ENCODE peak calls at places on chromosomes 5 and 9, in eight cellular contexts. One of them, this sample, is unnamed.

GRCh38 chr5:132210944-132211343 is 16.7 kb downstream of the P4HA2 start:
- DNase-seq in amniotic stem cell: no peak
- DNase-seq in substantia nigra: no peak
- DNase-seq in activated gamma-delta T cell treated with anti-CD3 and anti-CD28 coated beads, Interleukin-2, amount 50 U/mL, for 16 hours: no peak
- DNase-seq in GM06990: no peak
- DNase-seq in stimulated activated CD8-positive, alpha-beta memory T cell treated with anti-CD3 and anti-CD28 coated beads, Interleukin-12 subunit alpha, Interleukin-12 subunit beta, amount 100 ng/mL, for 1 hour: no peak
- DNase-seq in activated CD8-positive, alpha-beta memory T cell treated with anti-CD3 and anti-CD28 coated beads, Interleukin-2, amount 50 U/mL, for 4 hours: no peak
- DNase-seq in iPS DF 19.7: no peak
- DNase-seq in this sample: no peak

GRCh38 chr9:126517751-126518261 is 95.9 kb upstream of the LMX1B start:
- DNase-seq in amniotic stem cell: no peak
- DNase-seq in substantia nigra: no peak
- DNase-seq in iPS DF 19.7: no peak
- DNase-seq in activated CD8-positive, alpha-beta memory T cell treated with anti-CD3 and anti-CD28 coated beads, Interleukin-2, amount 50 U/mL, for 4 hours: no peak
- DNase-seq in GM06990: no peak
- DNase-seq in stimulated activated CD8-positive, alpha-beta memory T cell treated with anti-CD3 and anti-CD28 coated beads, Interleukin-12 subunit alpha, Interleukin-12 subunit beta, amount 100 ng/mL, for 1 hour: no peak
- DNase-seq in activated gamma-delta T cell treated with anti-CD3 and anti-CD28 coated beads, Interleukin-2, amount 50 U/mL, for 16 hours: no peak
- DNase-seq in this sample: no peak

GRCh38 chr5:141359790-141360426 is at the start of gene PCDHGB2:
- DNase-seq in substantia nigra: no peak
- DNase-seq in activated CD8-positive, alpha-beta memory T cell treated with anti-CD3 and anti-CD28 coated beads, Interleukin-2, amount 50 U/mL, for 4 hours: no peak
- DNase-seq in iPS DF 19.7: no peak
- DNase-seq in amniotic stem cell: no peak
- DNase-seq in GM06990: peak
- DNase-seq in stimulated activated CD8-positive, alpha-beta memory T cell treated with anti-CD3 and anti-CD28 coated beads, Interleukin-12 subunit alpha, Interleukin-12 subunit beta, amount 100 ng/mL, for 1 hour: no peak
- DNase-seq in activated gamma-delta T cell treated with anti-CD3 and anti-CD28 coated beads, Interleukin-2, amount 50 U/mL, for 16 hours: no peak
- DNase-seq in this sample: no peak

GRCh38 chr5:65279603-65280002 is 202.1 kb downstream of the ADAMTS6 start:
- DNase-seq in iPS DF 19.7: no peak
- DNase-seq in GM06990: no peak
- DNase-seq in activated CD8-positive, alpha-beta memory T cell treated with anti-CD3 and anti-CD28 coated beads, Interleukin-2, amount 50 U/mL, for 4 hours: no peak
- DNase-seq in stimulated activated CD8-positive, alpha-beta memory T cell treated with anti-CD3 and anti-CD28 coated beads, Interleukin-12 subunit alpha, Interleukin-12 subunit beta, amount 100 ng/mL, for 1 hour: no peak
- DNase-seq in substantia nigra: no peak
- DNase-seq in amniotic stem cell: no peak
- DNase-seq in activated gamma-delta T cell treated with anti-CD3 and anti-CD28 coated beads, Interleukin-2, amount 50 U/mL, for 16 hours: no peak
- DNase-seq in this sample: no peak

GRCh38 chr5:95768731-95769130 is 37.6 kb downstream of the RHOBTB3 start:
- DNase-seq in activated gamma-delta T cell treated with anti-CD3 and anti-CD28 coated beads, Interleukin-2, amount 50 U/mL, for 16 hours: no peak
- DNase-seq in GM06990: no peak
- DNase-seq in substantia nigra: no peak
- DNase-seq in activated CD8-positive, alpha-beta memory T cell treated with anti-CD3 and anti-CD28 coated beads, Interleukin-2, amount 50 U/mL, for 4 hours: no peak
- DNase-seq in stimulated activated CD8-positive, alpha-beta memory T cell treated with anti-CD3 and anti-CD28 coated beads, Interleukin-12 subunit alpha, Interleukin-12 subunit beta, amount 100 ng/mL, for 1 hour: no peak
- DNase-seq in iPS DF 19.7: no peak
- DNase-seq in amniotic stem cell: no peak
- DNase-seq in this sample: no peak

GRCh38 chr9:122642226-122642625 is 15.2 kb downstream of the OR1B1 start:
- DNase-seq in stimulated activated CD8-positive, alpha-beta memory T cell treated with anti-CD3 and anti-CD28 coated beads, Interleukin-12 subunit alpha, Interleukin-12 subunit beta, amount 100 ng/mL, for 1 hour: no peak
- DNase-seq in amniotic stem cell: no peak
- DNase-seq in GM06990: no peak
- DNase-seq in substantia nigra: no peak
- DNase-seq in iPS DF 19.7: no peak
- DNase-seq in activated gamma-delta T cell treated with anti-CD3 and anti-CD28 coated beads, Interleukin-2, amount 50 U/mL, for 16 hours: no peak
- DNase-seq in activated CD8-positive, alpha-beta memory T cell treated with anti-CD3 and anti-CD28 coated beads, Interleukin-2, amount 50 U/mL, for 4 hours: no peak
- DNase-seq in this sample: no peak

GRCh38 chr5:169006878-169007790 is 293.8 kb downstream of the SLIT3 start:
- DNase-seq in GM06990: no peak
- DNase-seq in activated CD8-positive, alpha-beta memory T cell treated with anti-CD3 and anti-CD28 coated beads, Interleukin-2, amount 50 U/mL, for 4 hours: no peak
- DNase-seq in substantia nigra: no peak
- DNase-seq in stimulated activated CD8-positive, alpha-beta memory T cell treated with anti-CD3 and anti-CD28 coated beads, Interleukin-12 subunit alpha, Interleukin-12 subunit beta, amount 100 ng/mL, for 1 hour: no peak
- DNase-seq in activated gamma-delta T cell treated with anti-CD3 and anti-CD28 coated beads, Interleukin-2, amount 50 U/mL, for 16 hours: no peak
- DNase-seq in amniotic stem cell: no peak
- DNase-seq in iPS DF 19.7: no peak
- DNase-seq in this sample: no peak

GRCh38 chr9:123302348-123303214 is 34.2 kb upstream of the STRBP start:
- DNase-seq in amniotic stem cell: no peak
- DNase-seq in substantia nigra: no peak
- DNase-seq in activated gamma-delta T cell treated with anti-CD3 and anti-CD28 coated beads, Interleukin-2, amount 50 U/mL, for 16 hours: no peak
- DNase-seq in stimulated activated CD8-positive, alpha-beta memory T cell treated with anti-CD3 and anti-CD28 coated beads, Interleukin-12 subunit alpha, Interleukin-12 subunit beta, amount 100 ng/mL, for 1 hour: no peak
- DNase-seq in activated CD8-positive, alpha-beta memory T cell treated with anti-CD3 and anti-CD28 coated beads, Interleukin-2, amount 50 U/mL, for 4 hours: no peak
- DNase-seq in iPS DF 19.7: no peak
- DNase-seq in GM06990: no peak
- DNase-seq in this sample: no peak

GRCh38 chr9:90629354-90629753 is 13.3 kb downstream of the DIRAS2 start:
- DNase-seq in iPS DF 19.7: no peak
- DNase-seq in activated CD8-positive, alpha-beta memory T cell treated with anti-CD3 and anti-CD28 coated beads, Interleukin-2, amount 50 U/mL, for 4 hours: no peak
- DNase-seq in substantia nigra: no peak
- DNase-seq in amniotic stem cell: no peak
- DNase-seq in activated gamma-delta T cell treated with anti-CD3 and anti-CD28 coated beads, Interleukin-2, amount 50 U/mL, for 16 hours: no peak
- DNase-seq in GM06990: no peak
- DNase-seq in stimulated activated CD8-positive, alpha-beta memory T cell treated with anti-CD3 and anti-CD28 coated beads, Interleukin-12 subunit alpha, Interleukin-12 subunit beta, amount 100 ng/mL, for 1 hour: no peak
- DNase-seq in this sample: no peak

GRCh38 chr5:150209020-150209635 is 19.3 kb downstream of the SLC6A7 start:
- DNase-seq in activated CD8-positive, alpha-beta memory T cell treated with anti-CD3 and anti-CD28 coated beads, Interleukin-2, amount 50 U/mL, for 4 hours: peak
- DNase-seq in stimulated activated CD8-positive, alpha-beta memory T cell treated with anti-CD3 and anti-CD28 coated beads, Interleukin-12 subunit alpha, Interleukin-12 subunit beta, amount 100 ng/mL, for 1 hour: peak
- DNase-seq in amniotic stem cell: no peak
- DNase-seq in iPS DF 19.7: no peak
- DNase-seq in substantia nigra: peak
- DNase-seq in activated gamma-delta T cell treated with anti-CD3 and anti-CD28 coated beads, Interleukin-2, amount 50 U/mL, for 16 hours: peak
- DNase-seq in GM06990: no peak
- DNase-seq in this sample: no peak

GRCh38 chr9:89799221-89799620 is 194.4 kb downstream of the GADD45G start:
- DNase-seq in substantia nigra: no peak
- DNase-seq in GM06990: no peak
- DNase-seq in activated gamma-delta T cell treated with anti-CD3 and anti-CD28 coated beads, Interleukin-2, amount 50 U/mL, for 16 hours: no peak
- DNase-seq in iPS DF 19.7: no peak
- DNase-seq in stimulated activated CD8-positive, alpha-beta memory T cell treated with anti-CD3 and anti-CD28 coated beads, Interleukin-12 subunit alpha, Interleukin-12 subunit beta, amount 100 ng/mL, for 1 hour: no peak
- DNase-seq in activated CD8-positive, alpha-beta memory T cell treated with anti-CD3 and anti-CD28 coated beads, Interleukin-2, amount 50 U/mL, for 4 hours: no peak
- DNase-seq in amniotic stem cell: no peak
- DNase-seq in this sample: no peak

GRCh38 chr9:93500571-93501298 is 47.4 kb upstream of the FAM120AOS start:
- DNase-seq in stimulated activated CD8-positive, alpha-beta memory T cell treated with anti-CD3 and anti-CD28 coated beads, Interleukin-12 subunit alpha, Interleukin-12 subunit beta, amount 100 ng/mL, for 1 hour: no peak
- DNase-seq in amniotic stem cell: no peak
- DNase-seq in iPS DF 19.7: no peak
- DNase-seq in activated gamma-delta T cell treated with anti-CD3 and anti-CD28 coated beads, Interleukin-2, amount 50 U/mL, for 16 hours: no peak
- DNase-seq in activated CD8-positive, alpha-beta memory T cell treated with anti-CD3 and anti-CD28 coated beads, Interleukin-2, amount 50 U/mL, for 4 hours: no peak
- DNase-seq in GM06990: no peak
- DNase-seq in substantia nigra: no peak
- DNase-seq in this sample: no peak

GRCh38 chr5:91223886-91224285 is 159.2 kb downstream of the ARRDC3 start:
- DNase-seq in amniotic stem cell: no peak
- DNase-seq in activated CD8-positive, alpha-beta memory T cell treated with anti-CD3 and anti-CD28 coated beads, Interleukin-2, amount 50 U/mL, for 4 hours: no peak
- DNase-seq in activated gamma-delta T cell treated with anti-CD3 and anti-CD28 coated beads, Interleukin-2, amount 50 U/mL, for 16 hours: no peak
- DNase-seq in GM06990: no peak
- DNase-seq in substantia nigra: no peak
- DNase-seq in stimulated activated CD8-positive, alpha-beta memory T cell treated with anti-CD3 and anti-CD28 coated beads, Interleukin-12 subunit alpha, Interleukin-12 subunit beta, amount 100 ng/mL, for 1 hour: no peak
- DNase-seq in iPS DF 19.7: no peak
- DNase-seq in this sample: no peak

GRCh38 chr5:107400328-107400727 is 270.4 kb downstream of the EFNA5 start:
- DNase-seq in stimulated activated CD8-positive, alpha-beta memory T cell treated with anti-CD3 and anti-CD28 coated beads, Interleukin-12 subunit alpha, Interleukin-12 subunit beta, amount 100 ng/mL, for 1 hour: no peak
- DNase-seq in iPS DF 19.7: no peak
- DNase-seq in amniotic stem cell: no peak
- DNase-seq in GM06990: no peak
- DNase-seq in activated gamma-delta T cell treated with anti-CD3 and anti-CD28 coated beads, Interleukin-2, amount 50 U/mL, for 16 hours: no peak
- DNase-seq in activated CD8-positive, alpha-beta memory T cell treated with anti-CD3 and anti-CD28 coated beads, Interleukin-2, amount 50 U/mL, for 4 hours: no peak
- DNase-seq in substantia nigra: no peak
- DNase-seq in this sample: no peak

GRCh38 chr9:34985311-34985899 is 4.1 kb upstream of the DNAJB5 start:
- DNase-seq in substantia nigra: peak
- DNase-seq in activated gamma-delta T cell treated with anti-CD3 and anti-CD28 coated beads, Interleukin-2, amount 50 U/mL, for 16 hours: peak
- DNase-seq in stimulated activated CD8-positive, alpha-beta memory T cell treated with anti-CD3 and anti-CD28 coated beads, Interleukin-12 subunit alpha, Interleukin-12 subunit beta, amount 100 ng/mL, for 1 hour: peak
- DNase-seq in activated CD8-positive, alpha-beta memory T cell treated with anti-CD3 and anti-CD28 coated beads, Interleukin-2, amount 50 U/mL, for 4 hours: peak
- DNase-seq in amniotic stem cell: no peak
- DNase-seq in iPS DF 19.7: no peak
- DNase-seq in GM06990: no peak
- DNase-seq in this sample: no peak